ENCODE peak calls at places on chromosomes 13 and 19, in six cellular contexts. One of them, this sample, is unnamed.

GRCh38 chr19:14718522-14719113 is 28.8 kb downstream of the ZNF333 start:
- DNase-seq in brain microvascular endothelial cell: no peak
- DNase-seq in CD8-positive, alpha-beta memory T cell: no peak
- DNase-seq in OCI-LY7: no peak
- DNase-seq in mucosa of descending colon: no peak
- DNase-seq in fibroblast of the aortic adventitia: peak
- DNase-seq in this sample: peak

GRCh38 chr13:22220186-22221160 is 549.6 kb downstream of the FGF9 start:
- DNase-seq in brain microvascular endothelial cell: no peak
- DNase-seq in CD8-positive, alpha-beta memory T cell: no peak
- DNase-seq in OCI-LY7: no peak
- DNase-seq in mucosa of descending colon: peak
- DNase-seq in fibroblast of the aortic adventitia: no peak
- DNase-seq in this sample: no peak

GRCh38 chr19:3661284-3662238 is 35.0 kb upstream of the CACTIN start:
- DNase-seq in brain microvascular endothelial cell: no peak
- DNase-seq in CD8-positive, alpha-beta memory T cell: no peak
- DNase-seq in OCI-LY7: no peak
- DNase-seq in mucosa of descending colon: no peak
- DNase-seq in fibroblast of the aortic adventitia: no peak
- DNase-seq in this sample: no peak

GRCh38 chr19:35437152-35437951 is 10.7 kb upstream of the FFAR2 start:
- DNase-seq in brain microvascular endothelial cell: no peak
- DNase-seq in CD8-positive, alpha-beta memory T cell: no peak
- DNase-seq in OCI-LY7: no peak
- DNase-seq in mucosa of descending colon: no peak
- DNase-seq in fibroblast of the aortic adventitia: peak
- DNase-seq in this sample: no peak

GRCh38 chr13:28358673-28359072 is 136.3 kb downstream of the FLT1 start:
- DNase-seq in brain microvascular endothelial cell: no peak
- DNase-seq in CD8-positive, alpha-beta memory T cell: no peak
- DNase-seq in OCI-LY7: no peak
- DNase-seq in mucosa of descending colon: no peak
- DNase-seq in fibroblast of the aortic adventitia: no peak
- DNase-seq in this sample: no peak

GRCh38 chr13:43363156-43363918 is 340.0 kb downstream of the DNAJC15 start:
- DNase-seq in brain microvascular endothelial cell: no peak
- DNase-seq in CD8-positive, alpha-beta memory T cell: no peak
- DNase-seq in OCI-LY7: no peak
- DNase-seq in mucosa of descending colon: no peak
- DNase-seq in fibroblast of the aortic adventitia: peak
- DNase-seq in this sample: peak

GRCh38 chr13:94858856-94859811 is 146.8 kb upstream of the SOX21 start:
- DNase-seq in brain microvascular endothelial cell: peak
- DNase-seq in CD8-positive, alpha-beta memory T cell: no peak
- DNase-seq in OCI-LY7: no peak
- DNase-seq in mucosa of descending colon: peak
- DNase-seq in fibroblast of the aortic adventitia: peak
- DNase-seq in this sample: no peak

GRCh38 chr13:97125810-97126738 is 96.1 kb upstream of the MBNL2 start:
- DNase-seq in brain microvascular endothelial cell: no peak
- DNase-seq in CD8-positive, alpha-beta memory T cell: no peak
- DNase-seq in OCI-LY7: no peak
- DNase-seq in mucosa of descending colon: no peak
- DNase-seq in fibroblast of the aortic adventitia: peak
- DNase-seq in this sample: peak

GRCh38 chr19:11288349-11288748 is 7.6 kb upstream of the TSPAN16 start:
- DNase-seq in brain microvascular endothelial cell: peak
- DNase-seq in CD8-positive, alpha-beta memory T cell: no peak
- DNase-seq in OCI-LY7: no peak
- DNase-seq in mucosa of descending colon: no peak
- DNase-seq in fibroblast of the aortic adventitia: peak
- DNase-seq in this sample: peak

GRCh38 chr19:50313812-50314536 is 15.2 kb downstream of the KCNC3 start:
- DNase-seq in brain microvascular endothelial cell: no peak
- DNase-seq in CD8-positive, alpha-beta memory T cell: no peak
- DNase-seq in OCI-LY7: no peak
- DNase-seq in mucosa of descending colon: no peak
- DNase-seq in fibroblast of the aortic adventitia: no peak
- DNase-seq in this sample: no peak
- H3K4me3 ChIP-seq in brain microvascular endothelial cell: no peak
- H3K4me3 ChIP-seq in CD8-positive, alpha-beta memory T cell: no peak
- H3K4me3 ChIP-seq in OCI-LY7: no peak
- H3K4me3 ChIP-seq in mucosa of descending colon: no peak
- H3K4me3 ChIP-seq in fibroblast of the aortic adventitia: no peak
- H3K4me3 ChIP-seq in this sample: no peak

DNA sequence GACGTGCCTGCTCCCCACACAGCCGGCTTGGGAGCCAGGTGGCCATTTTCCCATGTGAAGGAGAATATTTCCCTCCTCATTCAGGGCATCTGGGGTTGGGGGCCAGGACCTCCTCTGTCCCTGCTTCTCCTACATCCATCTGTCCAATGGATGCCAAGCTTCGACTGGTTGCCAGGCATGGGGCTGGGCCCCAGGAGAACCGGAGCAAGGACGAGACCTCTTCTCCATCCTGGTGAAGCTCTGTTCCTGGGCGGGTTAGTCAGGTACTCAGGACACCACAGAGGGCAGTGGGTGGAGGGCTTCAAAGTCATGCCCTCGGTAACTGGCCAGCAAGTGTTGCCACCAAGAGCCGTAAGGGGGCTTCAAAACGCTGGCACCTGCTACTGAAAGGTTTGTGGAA is 22.3 kb upstream of the SLC15A1 start:
- DNase-seq in brain microvascular endothelial cell: no peak
- DNase-seq in CD8-positive, alpha-beta memory T cell: no peak
- DNase-seq in OCI-LY7: no peak
- DNase-seq in mucosa of descending colon: no peak
- DNase-seq in fibroblast of the aortic adventitia: no peak
- DNase-seq in this sample: no peak
- H3K4me3 ChIP-seq in brain microvascular endothelial cell: no peak
- H3K4me3 ChIP-seq in CD8-positive, alpha-beta memory T cell: no peak
- H3K4me3 ChIP-seq in OCI-LY7: no peak
- H3K4me3 ChIP-seq in mucosa of descending colon: no peak
- H3K4me3 ChIP-seq in fibroblast of the aortic adventitia: no peak
- H3K4me3 ChIP-seq in this sample: no peak

GRCh38 chr19:12788682-12789097 is 2.6 kb upstream of the JUNB start:
- DNase-seq in brain microvascular endothelial cell: peak
- DNase-seq in CD8-positive, alpha-beta memory T cell: peak
- DNase-seq in OCI-LY7: no peak
- DNase-seq in mucosa of descending colon: peak
- DNase-seq in fibroblast of the aortic adventitia: peak
- DNase-seq in this sample: peak
- H3K4me3 ChIP-seq in brain microvascular endothelial cell: peak
- H3K4me3 ChIP-seq in CD8-positive, alpha-beta memory T cell: no peak
- H3K4me3 ChIP-seq in OCI-LY7: peak
- H3K4me3 ChIP-seq in mucosa of descending colon: no peak
- H3K4me3 ChIP-seq in fibroblast of the aortic adventitia: peak
- H3K4me3 ChIP-seq in this sample: peak

GRCh38 chr13:26558074-26558805 is 757 bp downstream of the WASF3 start:
- DNase-seq in brain microvascular endothelial cell: no peak
- DNase-seq in CD8-positive, alpha-beta memory T cell: no peak
- DNase-seq in OCI-LY7: no peak
- DNase-seq in mucosa of descending colon: peak
- DNase-seq in fibroblast of the aortic adventitia: peak
- DNase-seq in this sample: peak

GRCh38 chr13:26558912-26559485 is 1.5 kb downstream of the WASF3 start:
- DNase-seq in brain microvascular endothelial cell: no peak
- DNase-seq in CD8-positive, alpha-beta memory T cell: no peak
- DNase-seq in OCI-LY7: no peak
- DNase-seq in mucosa of descending colon: no peak
- DNase-seq in fibroblast of the aortic adventitia: peak
- DNase-seq in this sample: no peak

GRCh38 chr13:26555413-26555812 is 2.1 kb upstream of the WASF3 start:
- DNase-seq in brain microvascular endothelial cell: no peak
- DNase-seq in CD8-positive, alpha-beta memory T cell: no peak
- DNase-seq in OCI-LY7: no peak
- DNase-seq in mucosa of descending colon: no peak
- DNase-seq in fibroblast of the aortic adventitia: no peak
- DNase-seq in this sample: no peak

GRCh38 chr13:26557051-26557392 is 461 bp upstream of the WASF3 start:
- DNase-seq in brain microvascular endothelial cell: no peak
- DNase-seq in CD8-positive, alpha-beta memory T cell: no peak
- DNase-seq in OCI-LY7: no peak
- DNase-seq in mucosa of descending colon: no peak
- DNase-seq in fibroblast of the aortic adventitia: no peak
- DNase-seq in this sample: no peak

GRCh38 chr13:26557393-26558073 is at the start of gene WASF3:
- DNase-seq in brain microvascular endothelial cell: peak
- DNase-seq in CD8-positive, alpha-beta memory T cell: no peak
- DNase-seq in OCI-LY7: peak
- DNase-seq in mucosa of descending colon: peak
- DNase-seq in fibroblast of the aortic adventitia: peak
- DNase-seq in this sample: peak
- H3K4me3 ChIP-seq in brain microvascular endothelial cell: peak
- H3K4me3 ChIP-seq in CD8-positive, alpha-beta memory T cell: no peak
- H3K4me3 ChIP-seq in OCI-LY7: peak
- H3K4me3 ChIP-seq in mucosa of descending colon: no peak
- H3K4me3 ChIP-seq in fibroblast of the aortic adventitia: peak
- H3K4me3 ChIP-seq in this sample: peak

GRCh38 chr13:113170503-113170902 is 12.1 kb downstream of the PROZ start:
- DNase-seq in brain microvascular endothelial cell: no peak
- DNase-seq in CD8-positive, alpha-beta memory T cell: no peak
- DNase-seq in OCI-LY7: no peak
- DNase-seq in mucosa of descending colon: no peak
- DNase-seq in fibroblast of the aortic adventitia: no peak
- DNase-seq in this sample: no peak
- H3K4me3 ChIP-seq in brain microvascular endothelial cell: no peak
- H3K4me3 ChIP-seq in CD8-positive, alpha-beta memory T cell: no peak
- H3K4me3 ChIP-seq in OCI-LY7: no peak
- H3K4me3 ChIP-seq in mucosa of descending colon: no peak
- H3K4me3 ChIP-seq in fibroblast of the aortic adventitia: no peak
- H3K4me3 ChIP-seq in this sample: no peak

GRCh38 chr19:2047076-2047448 is 4.0 kb downstream of the MKNK2 start:
- DNase-seq in brain microvascular endothelial cell: no peak
- DNase-seq in CD8-positive, alpha-beta memory T cell: no peak
- DNase-seq in OCI-LY7: no peak
- DNase-seq in mucosa of descending colon: no peak
- DNase-seq in fibroblast of the aortic adventitia: no peak
- DNase-seq in this sample: no peak

GRCh38 chr19:2049741-2050348 is 1.2 kb downstream of the MKNK2 start:
- DNase-seq in brain microvascular endothelial cell: peak
- DNase-seq in CD8-positive, alpha-beta memory T cell: peak
- DNase-seq in OCI-LY7: peak
- DNase-seq in mucosa of descending colon: peak
- DNase-seq in fibroblast of the aortic adventitia: peak
- DNase-seq in this sample: peak

GRCh38 chr19:2047449-2048103 is 3.5 kb downstream of the MKNK2 start:
- DNase-seq in brain microvascular endothelial cell: no peak
- DNase-seq in CD8-positive, alpha-beta memory T cell: peak
- DNase-seq in OCI-LY7: no peak
- DNase-seq in mucosa of descending colon: peak
- DNase-seq in fibroblast of the aortic adventitia: no peak
- DNase-seq in this sample: peak

GRCh38 chr19:2048959-2049740 is 1.9 kb downstream of the MKNK2 start:
- DNase-seq in brain microvascular endothelial cell: no peak
- DNase-seq in CD8-positive, alpha-beta memory T cell: no peak
- DNase-seq in OCI-LY7: peak
- DNase-seq in mucosa of descending colon: peak
- DNase-seq in fibroblast of the aortic adventitia: no peak
- DNase-seq in this sample: peak

DNA sequence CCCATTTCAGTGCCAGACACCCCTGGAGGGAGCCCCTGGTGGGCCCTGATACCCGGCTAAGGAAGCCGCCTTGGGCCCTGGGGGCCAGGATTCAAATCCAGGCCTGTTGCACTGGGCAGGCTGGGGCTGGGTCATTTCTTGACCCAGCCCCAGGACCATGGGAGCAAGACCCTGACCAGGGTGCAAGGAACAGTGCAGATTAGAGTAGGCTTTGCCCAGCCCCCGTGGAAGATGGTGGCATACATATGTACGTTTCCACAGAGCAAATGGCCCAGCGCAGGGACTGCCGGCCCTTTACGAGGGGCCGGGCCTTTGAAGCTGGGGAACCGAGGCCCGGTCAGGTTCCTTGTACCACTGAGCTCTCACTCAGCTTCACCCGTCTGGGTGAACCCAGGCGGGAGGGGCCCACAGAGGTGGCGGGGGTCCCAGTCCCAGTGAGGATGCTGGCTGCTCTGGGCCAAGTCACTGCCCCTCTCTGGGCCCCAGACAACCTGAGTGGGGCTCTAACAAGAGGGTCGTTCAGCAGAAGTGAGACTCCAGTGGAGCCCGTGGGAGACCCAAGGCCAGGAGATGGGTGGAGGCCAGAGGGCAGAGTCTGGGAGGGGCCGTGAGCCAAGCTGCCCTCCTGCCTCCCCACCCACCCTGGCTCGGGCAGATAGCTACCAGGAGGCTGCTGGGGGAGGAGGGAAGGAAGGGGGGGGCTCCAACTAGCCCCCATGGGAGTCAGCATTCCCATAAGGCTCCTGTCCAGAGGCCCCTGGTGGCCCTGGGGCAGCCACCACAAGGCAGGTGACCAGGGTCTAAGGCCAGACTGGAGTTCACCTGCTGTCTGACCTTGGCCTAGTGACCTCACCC is 2.7 kb downstream of the MKNK2 start:
- DNase-seq in brain microvascular endothelial cell: no peak
- DNase-seq in CD8-positive, alpha-beta memory T cell: no peak
- DNase-seq in OCI-LY7: no peak
- DNase-seq in mucosa of descending colon: peak
- DNase-seq in fibroblast of the aortic adventitia: no peak
- DNase-seq in this sample: no peak
- H3K4me3 ChIP-seq in brain microvascular endothelial cell: no peak
- H3K4me3 ChIP-seq in CD8-positive, alpha-beta memory T cell: peak
- H3K4me3 ChIP-seq in OCI-LY7: peak
- H3K4me3 ChIP-seq in mucosa of descending colon: no peak
- H3K4me3 ChIP-seq in fibroblast of the aortic adventitia: peak
- H3K4me3 ChIP-seq in this sample: peak

GRCh38 chr19:49512970-49513745 is 697 bp downstream of the FCGRT start:
- DNase-seq in brain microvascular endothelial cell: no peak
- DNase-seq in CD8-positive, alpha-beta memory T cell: no peak
- DNase-seq in OCI-LY7: peak
- DNase-seq in mucosa of descending colon: peak
- DNase-seq in fibroblast of the aortic adventitia: no peak
- DNase-seq in this sample: no peak
- H3K4me3 ChIP-seq in brain microvascular endothelial cell: peak
- H3K4me3 ChIP-seq in CD8-positive, alpha-beta memory T cell: peak
- H3K4me3 ChIP-seq in OCI-LY7: peak
- H3K4me3 ChIP-seq in mucosa of descending colon: peak
- H3K4me3 ChIP-seq in fibroblast of the aortic adventitia: peak
- H3K4me3 ChIP-seq in this sample: peak

GRCh38 chr19:17227798-17228367 is 1.9 kb downstream of the OCEL1 start:
- DNase-seq in brain microvascular endothelial cell: no peak
- DNase-seq in CD8-positive, alpha-beta memory T cell: no peak
- DNase-seq in OCI-LY7: no peak
- DNase-seq in mucosa of descending colon: no peak
- DNase-seq in fibroblast of the aortic adventitia: no peak
- DNase-seq in this sample: no peak
- H3K4me3 ChIP-seq in brain microvascular endothelial cell: no peak
- H3K4me3 ChIP-seq in CD8-positive, alpha-beta memory T cell: no peak
- H3K4me3 ChIP-seq in OCI-LY7: no peak
- H3K4me3 ChIP-seq in mucosa of descending colon: no peak
- H3K4me3 ChIP-seq in fibroblast of the aortic adventitia: no peak
- H3K4me3 ChIP-seq in this sample: no peak